ENCODE peak calls at places on chromosome 12, in four cellular contexts. L, W, I and K are unnamed samples.
A peak's percentile ranks its signal among the peaks of the same experiment; 100 is the strongest.

GRCh38 chr12:115075552-115076170 is 391.7 kb upstream of the TBX3 start:
- DNase-seq in L (no peak), W (no peak), I (peak; percentile 37), K (no peak)

GRCh38 chr12:54684636-54685630 is 36.8 kb upstream of the DCD start:
- DNase-seq in L (no peak), W (no peak), I (no peak), K (no peak)

GRCh38 chr12:103841690-103842584 is 903 bp upstream of the NT5DC3 start:
- DNase-seq in L (no peak), W (peak; percentile 40), I (peak; percentile 72), K (peak; percentile 85)

GRCh38 chr12:122368361-122369073 is 54.0 kb downstream of the CLIP1 start:
- DNase-seq in L (no peak), W (no peak), I (peak; percentile 19), K (peak; percentile 54)

GRCh38 chr12:106675651-106676435 is 93.0 kb downstream of the RFX4 start:
- DNase-seq in L (no peak), W (no peak), I (no peak), K (no peak)

GRCh38 chr12:95605875-95606274 is 54.6 kb upstream of the USP44 start:
- DNase-seq in L (no peak), W (peak; percentile 20), I (no peak), K (no peak)

GRCh38 chr12:779745-780734 is 27.7 kb downstream of the WNK1 start:
- DNase-seq in L (no peak), W (peak; percentile 41), I (no peak), K (peak; percentile 35)

GRCh38 chr12:85182699-85183098 is 97.3 kb upstream of the ALX1 start:
- DNase-seq in L (no peak), W (no peak), I (no peak), K (peak; percentile 82)

GRCh38 chr12:126899926-126900792 is 1366.8 kb upstream of the TMEM132C start:
- DNase-seq in L (no peak), W (no peak), I (no peak), K (no peak)

GRCh38 chr12:45205165-45205825 is 10.6 kb upstream of the ANO6 start:
- DNase-seq in L (peak; percentile 36), W (no peak), I (no peak), K (no peak)

GRCh38 chr12:81079280-81080076 is 1.6 kb downstream of the ACSS3 start:
- DNase-seq in L (no peak), W (peak; percentile 66), I (no peak), K (no peak)

GRCh38 chr12:51210690-51211395 is 7.0 kb downstream of the POU6F1 start:
- DNase-seq in L (no peak), W (no peak), I (no peak), K (no peak)

GRCh38 chr12:116551952-116552749 is 7.0 kb upstream of the MAP1LC3B2 start:
- DNase-seq in L (no peak), W (no peak), I (peak; percentile 42), K (no peak)

GRCh38 chr12:65540140-65540539 is 261.7 kb downstream of the MSRB3 start:
- DNase-seq in L (no peak), W (no peak), I (no peak), K (no peak)

GRCh38 chr12:78560633-78561032 is 303.9 kb upstream of the SYT1 start:
- DNase-seq in L (no peak), W (no peak), I (no peak), K (no peak)

GRCh38 chr12:121438905-121439304 is 39.0 kb downstream of the RNF34 start:
- DNase-seq in L (no peak), W (no peak), I (no peak), K (no peak)

GRCh38 chr12:91432079-91432478 is 249.5 kb upstream of the DCN start:
- DNase-seq in L (no peak), W (no peak), I (no peak), K (no peak)

GRCh38 chr12:47186246-47186645 is 106.5 kb upstream of the AMIGO2 start:
- DNase-seq in L (no peak), W (no peak), I (no peak), K (no peak)

GRCh38 chr12:75481774-75482173 is 1.2 kb downstream of the GLIPR1 start:
- DNase-seq in L (no peak), W (no peak), I (no peak), K (no peak)

GRCh38 chr12:15540025-15540424 is 217.7 kb downstream of the PTPRO start:
- DNase-seq in L (no peak), W (no peak), I (no peak), K (no peak)

GRCh38 chr12:69739287-69740191 is 879 bp downstream of the RAB3IP start:
- DNase-seq in L (peak; percentile 28), W (peak; percentile 77), I (peak; percentile 25), K (peak; percentile 28)

GRCh38 chr12:65630555-65630954 is 193.7 kb upstream of the HMGA2 start:
- DNase-seq in L (no peak), W (no peak), I (no peak), K (no peak)

GRCh38 chr12:89418228-89418910 is 66.1 kb upstream of the DUSP6 start:
- DNase-seq in L (no peak), W (no peak), I (no peak), K (no peak)

GRCh38 chr12:105574056-105574715 is 243.7 kb downstream of the C12orf75 start:
- DNase-seq in L (no peak), W (no peak), I (no peak), K (no peak)

GRCh38 chr12:60494249-60494648 is 898.4 kb downstream of the SLC16A7 start:
- DNase-seq in L (no peak), W (peak; percentile 32), I (peak; percentile 4), K (peak; percentile 52)

GRCh38 chr12:26833692-26834168 is 736 bp upstream of the ITPR2 start:
- DNase-seq in L (no peak), W (no peak), I (peak; percentile 19), K (peak; percentile 32)

GRCh38 chr12:19121449-19122018 is 8.0 kb upstream of the PLEKHA5 start:
- DNase-seq in L (no peak), W (no peak), I (no peak), K (no peak)

GRCh38 chr12:19030180-19030579 is 99.4 kb upstream of the PLEKHA5 start:
- DNase-seq in L (no peak), W (no peak), I (no peak), K (no peak)

GRCh38 chr12:24473097-24473496 is 475.8 kb downstream of the BCAT1 start:
- DNase-seq in L (no peak), W (no peak), I (no peak), K (no peak)

GRCh38 chr12:59304077-59304721 is 291.6 kb upstream of the SLC16A7 start:
- DNase-seq in L (no peak), W (no peak), I (no peak), K (no peak)

GRCh38 chr12:122323311-122324019 is 57.2 kb upstream of the VPS33A start:
- DNase-seq in L (no peak), W (no peak), I (no peak), K (no peak)

GRCh38 chr12:80195143-80195726 is 95.9 kb downstream of the OTOGL start:
- DNase-seq in L (no peak), W (peak; percentile 16), I (no peak), K (peak; percentile 39)

GRCh38 chr12:71999795-72000194 is 61.1 kb downstream of the TPH2 start:
- DNase-seq in L (no peak), W (no peak), I (no peak), K (no peak)

GRCh38 chr12:132280436-132280835 is 49.0 kb downstream of the GALNT9 start:
- DNase-seq in L (no peak), W (no peak), I (no peak), K (no peak)
- TF ChIP-seq POLR2AphosphoS2 in L (no peak), W (no peak), I (no peak), K (no peak)

DNA sequence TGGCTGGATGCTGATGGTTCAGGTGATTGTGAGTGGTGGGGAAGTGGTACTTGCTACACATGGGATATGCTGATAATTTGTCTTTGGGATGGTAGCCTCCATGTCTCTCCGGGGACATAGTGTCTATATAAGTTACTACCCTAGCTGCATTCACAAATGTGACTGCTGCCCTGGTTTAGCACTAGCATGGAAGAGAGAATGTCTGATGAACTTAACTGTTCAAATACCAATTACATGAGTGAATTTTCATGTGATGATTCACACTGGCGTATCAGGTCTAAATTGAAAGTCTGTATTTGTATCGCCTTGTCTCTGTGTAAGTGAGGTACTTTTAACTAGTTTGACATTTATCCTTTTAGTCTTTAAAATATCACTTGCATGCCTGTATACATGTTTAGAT is 34.4 kb downstream of the ATF7IP start:
- DNase-seq in L (no peak), W (no peak), I (no peak), K (no peak)
- TF ChIP-seq POLR2AphosphoS2 in L (no peak), W (no peak), I (no peak), K (no peak)

GRCh38 chr12:131452444-131452860 is 258.4 kb upstream of the SFSWAP start:
- DNase-seq in L (no peak), W (peak; percentile 15), I (peak; percentile 65), K (peak; percentile 35)
- TF ChIP-seq POLR2AphosphoS2 in L (no peak), W (no peak), I (no peak), K (no peak)

GRCh38 chr12:21656931-21657335 is 709 bp downstream of the LDHB start:
- DNase-seq in L (no peak), W (no peak), I (peak; percentile 18), K (peak; percentile 56)
- TF ChIP-seq POLR2AphosphoS2 in L (no peak), W (no peak), I (no peak), K (no peak)

GRCh38 chr12:64125913-64126312 is 96.2 kb downstream of the KICS2 start:
- DNase-seq in L (no peak), W (no peak), I (no peak), K (no peak)

GRCh38 chr12:64123448-64123847 is 98.6 kb downstream of the KICS2 start:
- DNase-seq in L (no peak), W (no peak), I (no peak), K (no peak)

GRCh38 chr12:64127811-64128210 is 94.3 kb downstream of the KICS2 start:
- DNase-seq in L (no peak), W (no peak), I (no peak), K (no peak)

GRCh38 chr12:64120568-64120967 is 101.5 kb downstream of the KICS2 start:
- DNase-seq in L (no peak), W (no peak), I (no peak), K (no peak)

DNA sequence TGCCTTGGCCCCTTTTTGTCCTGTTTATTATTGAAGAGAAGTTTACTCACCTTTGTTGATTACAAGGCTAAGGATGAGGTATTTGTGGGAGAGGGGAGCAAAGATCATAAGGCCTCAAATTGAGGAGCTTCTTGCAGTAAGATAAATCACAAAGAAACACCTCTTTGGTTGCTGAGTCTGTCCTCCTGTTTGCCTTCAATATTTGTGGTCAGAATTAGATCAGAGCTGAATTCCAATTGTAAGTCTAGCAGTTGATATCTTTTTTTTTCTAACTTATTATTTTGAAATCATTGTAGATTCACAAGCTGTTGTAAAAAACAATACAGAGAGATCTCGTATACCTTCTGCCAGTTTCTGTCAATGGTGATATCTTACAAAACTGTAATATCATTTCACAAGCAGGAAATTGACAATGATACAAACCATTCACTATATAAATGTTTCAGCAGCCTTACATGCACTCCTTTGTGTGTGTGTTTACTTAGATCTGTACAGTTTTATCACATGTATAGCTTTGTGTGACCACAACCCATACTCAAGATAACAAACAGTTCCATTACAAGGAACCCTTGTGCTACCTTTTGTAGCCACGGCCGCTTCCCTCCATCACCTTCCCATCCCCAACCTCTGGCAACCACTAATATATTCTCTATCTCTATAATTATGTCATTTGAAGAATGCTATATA is 97.4 kb downstream of the KICS2 start:
- DNase-seq in L (no peak), W (no peak), I (no peak), K (no peak)
- TF ChIP-seq POLR2AphosphoS2 in L (no peak), W (no peak), I (no peak), K (no peak)